ENCODE peak calls at places on chromosomes 11 and 22, in five cellular contexts. T is HAP-1, F is colonic mucosa, V is GM18507, R is GM23248. K is an unnamed sample.

GRCh38 chr11:59822989-59823566 is 12.5 kb upstream of the MRPL16 start:
- DNase-seq in T (peak; percentile 82), R (peak; percentile 87), F (peak; percentile 50), V (no peak), K (peak; percentile 76)

GRCh38 chr11:76799061-76799804 is 16.1 kb downstream of the TSKU start:
- DNase-seq in T (peak; percentile 55), R (peak; percentile 88), V (peak; percentile 83), F (peak; percentile 88), K (peak; percentile 41)

GRCh38 chr22:37636186-37636948 is 3.1 kb upstream of the SH3BP1 start:
- DNase-seq in T (no peak), V (no peak), R (peak; percentile 27), F (no peak), K (peak; percentile 71)

GRCh38 chr11:66580803-66581202 is 12.1 kb downstream of the CCDC87 start:
- DNase-seq in F (no peak), R (peak; percentile 6), V (no peak), T (no peak), K (no peak)

GRCh38 chr22:32494971-32495370 is 20.4 kb downstream of the FBXO7 start:
- DNase-seq in R (no peak), V (no peak), T (no peak), F (no peak), K (no peak)

GRCh38 chr11:119795231-119795630 is 66.2 kb upstream of the NECTIN1 start:
- DNase-seq in T (peak; percentile 27), V (no peak), F (no peak), R (peak; percentile 99), K (no peak)

GRCh38 chr11:12689029-12689755 is 15.0 kb downstream of the TEAD1 start:
- DNase-seq in T (no peak), V (no peak), R (peak; percentile 63), F (no peak), K (no peak)

GRCh38 chr11:66002648-66003225 is 434 bp downstream of the BANF1 start:
- DNase-seq in R (peak; percentile 70), V (peak; percentile 65), T (no peak), F (peak; percentile 67), K (peak; percentile 84)

GRCh38 chr22:50264104-50264745 is 2.7 kb upstream of the MAPK12 start:
- DNase-seq in T (no peak), V (no peak), R (no peak), F (no peak), K (no peak)

GRCh38 chr11:57368106-57368826 is 12.7 kb downstream of the PRG3 start:
- DNase-seq in V (no peak), F (no peak), T (no peak), R (no peak), K (no peak)

GRCh38 chr11:9379046-9379445 is 5.4 kb upstream of the IPO7 start:
- DNase-seq in F (no peak), R (no peak), V (no peak), T (no peak), K (no peak)

GRCh38 chr11:33268945-33269567 is 11.9 kb downstream of the HIPK3 start:
- DNase-seq in T (no peak), F (no peak), R (peak; percentile 69), V (no peak), K (no peak)

GRCh38 chr11:75667831-75668507 is 869 bp downstream of the MAP6 start:
- DNase-seq in F (peak; percentile 22), R (peak; percentile 68), V (no peak), T (peak; percentile 56), K (no peak)

GRCh38 chr22:19383292-19383691 is 48.2 kb downstream of the HIRA start:
- DNase-seq in F (no peak), R (no peak), T (no peak), V (no peak), K (no peak)

GRCh38 chr11:111447931-111448330 is 64.3 kb downstream of the BTG4 start:
- DNase-seq in R (no peak), V (no peak), T (no peak), F (no peak), K (no peak)

GRCh38 chr22:17121235-17122195 is at the start of gene TMEM121B:
- DNase-seq in F (no peak), R (peak; percentile 68), T (peak; percentile 85), V (no peak), K (no peak)

GRCh38 chr11:22778642-22779041 is 51.0 kb downstream of the SVIP start:
- DNase-seq in T (no peak), V (no peak), F (no peak), R (no peak), K (no peak)

GRCh38 chr11:126929186-126930085 is 71.1 kb downstream of the KIRREL3 start:
- DNase-seq in F (no peak), V (no peak), T (no peak), R (peak; percentile 86), K (no peak)

GRCh38 chr11:119706887-119707286 is 22.1 kb downstream of the NECTIN1 start:
- DNase-seq in T (no peak), R (no peak), F (no peak), V (no peak), K (no peak)

GRCh38 chr11:129943036-129943435 is 47.7 kb upstream of the NFRKB start:
- DNase-seq in T (no peak), V (no peak), R (no peak), F (no peak), K (no peak)

GRCh38 chr11:127627629-127628462 is 627.3 kb upstream of the KIRREL3 start:
- DNase-seq in T (no peak), R (peak; percentile 6), V (no peak), F (peak; percentile 72), K (no peak)

GRCh38 chr22:50306753-50307749 is at the start of gene PLXNB2:
- DNase-seq in F (peak; percentile 83), R (peak; percentile 88), T (peak; percentile 85), V (peak; percentile 73), K (no peak)

GRCh38 chr11:95993438-95994339 is 69.8 kb upstream of the MTMR2 start:
- DNase-seq in V (no peak), R (no peak), F (no peak), T (no peak), K (no peak)

GRCh38 chr11:38089728-38090127 is 1491.7 kb upstream of the RAG2 start:
- DNase-seq in T (no peak), V (no peak), F (no peak), R (no peak), K (no peak)

GRCh38 chr11:5237384-5237783 is 3.1 kb upstream of the HBD start:
- DNase-seq in T (no peak), V (no peak), F (no peak), R (no peak), K (no peak)

GRCh38 chr11:44983786-44984185 is 33.1 kb upstream of the TP53I11 start:
- DNase-seq in V (no peak), T (no peak), R (no peak), F (no peak), K (no peak)

GRCh38 chr22:48744283-48744641 is 1083.4 kb downstream of the BRD1 start:
- DNase-seq in V (no peak), F (no peak), R (no peak), T (no peak), K (no peak)

GRCh38 chr22:46549971-46550641 is 12.7 kb upstream of the CELSR1 start:
- DNase-seq in R (no peak), T (no peak), V (no peak), F (no peak), K (no peak)

K was measured in KG1.